ENCODE peak calls at places on chromosomes 7 and 10, in seven cellular contexts. One of them, this sample, is unnamed.

GRCh38 chr7:150519310-150519709 is 4.6 kb downstream of the GIMAP7 start:
- DNase-seq in spleen: no peak
- DNase-seq in ascending aorta: no peak
- DNase-seq in CD8-positive, alpha-beta memory T cell: no peak
- DNase-seq in uterus: no peak
- DNase-seq in psoas muscle: no peak
- DNase-seq in left ventricle myocardium inferior: no peak
- DNase-seq in this sample: no peak

GRCh38 chr7:103149808-103150180 is 895 bp upstream of the NAPEPLD start:
- DNase-seq in left ventricle myocardium inferior: no peak
- DNase-seq in spleen: no peak
- DNase-seq in CD8-positive, alpha-beta memory T cell: no peak
- DNase-seq in uterus: no peak
- DNase-seq in ascending aorta: no peak
- DNase-seq in psoas muscle: no peak
- DNase-seq in this sample: no peak

GRCh38 chr10:124698560-124699470 is 45.4 kb downstream of the FAM53B start:
- DNase-seq in ascending aorta: no peak
- DNase-seq in uterus: no peak
- DNase-seq in left ventricle myocardium inferior: no peak
- DNase-seq in CD8-positive, alpha-beta memory T cell: no peak
- DNase-seq in psoas muscle: no peak
- DNase-seq in spleen: peak; percentile 72
- DNase-seq in this sample: no peak

GRCh38 chr10:114401195-114401741 is 3.0 kb downstream of the AFAP1L2 start:
- DNase-seq in ascending aorta: no peak
- DNase-seq in uterus: peak; percentile 92
- DNase-seq in left ventricle myocardium inferior: peak; percentile 79
- DNase-seq in spleen: no peak
- DNase-seq in CD8-positive, alpha-beta memory T cell: no peak
- DNase-seq in psoas muscle: peak; percentile 76
- DNase-seq in this sample: peak; percentile 75

GRCh38 chr10:24894728-24895127 is 57.7 kb downstream of the PRTFDC1 start:
- DNase-seq in CD8-positive, alpha-beta memory T cell: peak; percentile 43
- DNase-seq in spleen: no peak
- DNase-seq in left ventricle myocardium inferior: no peak
- DNase-seq in uterus: no peak
- DNase-seq in ascending aorta: no peak
- DNase-seq in psoas muscle: no peak
- DNase-seq in this sample: no peak

GRCh38 chr7:133310232-133310852 is 57.5 kb downstream of the EXOC4 start:
- DNase-seq in spleen: no peak
- DNase-seq in uterus: no peak
- DNase-seq in psoas muscle: no peak
- DNase-seq in CD8-positive, alpha-beta memory T cell: no peak
- DNase-seq in left ventricle myocardium inferior: no peak
- DNase-seq in ascending aorta: no peak
- DNase-seq in this sample: no peak

GRCh38 chr10:133422821-133423771 is 1.3 kb downstream of the SPRN start:
- DNase-seq in psoas muscle: no peak
- DNase-seq in ascending aorta: no peak
- DNase-seq in uterus: no peak
- DNase-seq in CD8-positive, alpha-beta memory T cell: no peak
- DNase-seq in left ventricle myocardium inferior: no peak
- DNase-seq in spleen: peak; percentile 75
- DNase-seq in this sample: no peak

GRCh38 chr7:150962743-150963399 is 15.2 kb downstream of the KCNH2 start:
- DNase-seq in uterus: peak; percentile 64
- DNase-seq in spleen: peak; percentile 85
- DNase-seq in psoas muscle: peak; percentile 31
- DNase-seq in left ventricle myocardium inferior: peak; percentile 52
- DNase-seq in CD8-positive, alpha-beta memory T cell: peak; percentile 50
- DNase-seq in ascending aorta: no peak
- DNase-seq in this sample: no peak

GRCh38 chr7:332646-333398 is 42.9 kb downstream of the FOXL3 start:
- DNase-seq in spleen: peak; percentile 93
- DNase-seq in left ventricle myocardium inferior: peak; percentile 84
- DNase-seq in CD8-positive, alpha-beta memory T cell: peak; percentile 78
- DNase-seq in ascending aorta: no peak
- DNase-seq in psoas muscle: peak; percentile 82
- DNase-seq in uterus: peak; percentile 61
- DNase-seq in this sample: peak; percentile 63

GRCh38 chr10:21398549-21399345 is 126.7 kb downstream of the SKIDA1 start:
- DNase-seq in ascending aorta: no peak
- DNase-seq in spleen: no peak
- DNase-seq in psoas muscle: no peak
- DNase-seq in uterus: no peak
- DNase-seq in left ventricle myocardium inferior: no peak
- DNase-seq in CD8-positive, alpha-beta memory T cell: no peak
- DNase-seq in this sample: no peak

GRCh38 chr7:116211913-116212596 is 1.7 kb downstream of the TES start:
- DNase-seq in ascending aorta: no peak
- DNase-seq in CD8-positive, alpha-beta memory T cell: no peak
- DNase-seq in spleen: no peak
- DNase-seq in uterus: no peak
- DNase-seq in left ventricle myocardium inferior: no peak
- DNase-seq in psoas muscle: no peak
- DNase-seq in this sample: no peak

GRCh38 chr10:50538473-50539398 is 85.0 kb downstream of the SGMS1 start:
- DNase-seq in ascending aorta: no peak
- DNase-seq in spleen: peak; percentile 74
- DNase-seq in left ventricle myocardium inferior: no peak
- DNase-seq in uterus: no peak
- DNase-seq in psoas muscle: no peak
- DNase-seq in CD8-positive, alpha-beta memory T cell: no peak
- DNase-seq in this sample: no peak

GRCh38 chr10:122152544-122152943 is 118.6 kb upstream of the BTBD16 start:
- DNase-seq in ascending aorta: peak; percentile 65
- DNase-seq in spleen: peak; percentile 54
- DNase-seq in CD8-positive, alpha-beta memory T cell: no peak
- DNase-seq in uterus: peak; percentile 54
- DNase-seq in psoas muscle: peak; percentile 93
- DNase-seq in left ventricle myocardium inferior: peak; percentile 89
- DNase-seq in this sample: peak; percentile 89

GRCh38 chr10:14523286-14523685 is 192.6 kb upstream of the FRMD4A start:
- DNase-seq in left ventricle myocardium inferior: no peak
- DNase-seq in psoas muscle: no peak
- DNase-seq in CD8-positive, alpha-beta memory T cell: no peak
- DNase-seq in uterus: no peak
- DNase-seq in spleen: no peak
- DNase-seq in ascending aorta: no peak
- DNase-seq in this sample: no peak

GRCh38 chr10:122503004-122503403 is 41.7 kb downstream of the HTRA1 start:
- DNase-seq in CD8-positive, alpha-beta memory T cell: no peak
- DNase-seq in spleen: no peak
- DNase-seq in uterus: no peak
- DNase-seq in psoas muscle: no peak
- DNase-seq in left ventricle myocardium inferior: no peak
- DNase-seq in ascending aorta: no peak
- DNase-seq in this sample: no peak

GRCh38 chr7:12358694-12359093 is 45.0 kb downstream of the VWDE start:
- DNase-seq in ascending aorta: no peak
- DNase-seq in spleen: no peak
- DNase-seq in uterus: no peak
- DNase-seq in psoas muscle: no peak
- DNase-seq in CD8-positive, alpha-beta memory T cell: no peak
- DNase-seq in left ventricle myocardium inferior: no peak
- DNase-seq in this sample: no peak

GRCh38 chr7:51121945-51122425 is 194.6 kb downstream of the COBL start:
- DNase-seq in left ventricle myocardium inferior: peak; percentile 52
- DNase-seq in uterus: peak; percentile 36
- DNase-seq in CD8-positive, alpha-beta memory T cell: no peak
- DNase-seq in psoas muscle: no peak
- DNase-seq in ascending aorta: no peak
- DNase-seq in spleen: no peak
- DNase-seq in this sample: no peak

GRCh38 chr10:115989621-115990020 is 283.4 kb downstream of the GFRA1 start:
- DNase-seq in psoas muscle: no peak
- DNase-seq in spleen: no peak
- DNase-seq in uterus: no peak
- DNase-seq in left ventricle myocardium inferior: no peak
- DNase-seq in CD8-positive, alpha-beta memory T cell: no peak
- DNase-seq in ascending aorta: no peak
- DNase-seq in this sample: no peak

GRCh38 chr10:121596668-121597503 is 1.4 kb downstream of the FGFR2 start:
- DNase-seq in spleen: no peak
- DNase-seq in left ventricle myocardium inferior: no peak
- DNase-seq in CD8-positive, alpha-beta memory T cell: no peak
- DNase-seq in ascending aorta: no peak
- DNase-seq in uterus: peak; percentile 74
- DNase-seq in psoas muscle: no peak
- DNase-seq in this sample: peak; percentile 23

GRCh38 chr7:79982151-79982770 is 152.4 kb upstream of the GNAI1 start:
- DNase-seq in left ventricle myocardium inferior: no peak
- DNase-seq in ascending aorta: no peak
- DNase-seq in spleen: no peak
- DNase-seq in CD8-positive, alpha-beta memory T cell: no peak
- DNase-seq in psoas muscle: no peak
- DNase-seq in uterus: no peak
- DNase-seq in this sample: no peak

GRCh38 chr7:46011501-46011900 is 90.4 kb upstream of the IGFBP3 start:
- DNase-seq in uterus: no peak
- DNase-seq in ascending aorta: no peak
- DNase-seq in psoas muscle: no peak
- DNase-seq in CD8-positive, alpha-beta memory T cell: no peak
- DNase-seq in left ventricle myocardium inferior: no peak
- DNase-seq in spleen: no peak
- DNase-seq in this sample: no peak
- H3K4me3 ChIP-seq in uterus: no peak overlapping the region
- H3K4me3 ChIP-seq in ascending aorta: no peak overlapping the region
- H3K4me3 ChIP-seq in psoas muscle: no peak overlapping the region
- H3K4me3 ChIP-seq in CD8-positive, alpha-beta memory T cell: no peak overlapping the region
- H3K4me3 ChIP-seq in left ventricle myocardium inferior: no peak overlapping the region
- H3K4me3 ChIP-seq in spleen: no peak overlapping the region
- H3K4me3 ChIP-seq in this sample: no peak overlapping the region

GRCh38 chr7:87328281-87328680 is 17.2 kb upstream of the CROT start:
- DNase-seq in left ventricle myocardium inferior: no peak
- DNase-seq in psoas muscle: no peak
- DNase-seq in uterus: no peak
- DNase-seq in ascending aorta: no peak
- DNase-seq in CD8-positive, alpha-beta memory T cell: no peak
- DNase-seq in spleen: no peak
- DNase-seq in this sample: no peak
- H3K9me3 ChIP-seq in left ventricle myocardium inferior: peaks cover 68% of the 10 kb centered on the region
- H3K9me3 ChIP-seq in psoas muscle: peaks cover 21% of the 10 kb centered on the region
- H3K9me3 ChIP-seq in uterus: peaks cover 31% of the 10 kb centered on the region
- H3K9me3 ChIP-seq in ascending aorta: peaks cover 25% of the 10 kb centered on the region
- H3K9me3 ChIP-seq in CD8-positive, alpha-beta memory T cell: peaks cover 33% of the 10 kb centered on the region
- H3K9me3 ChIP-seq in spleen: peaks cover 42% of the 10 kb centered on the region
- H3K9me3 ChIP-seq in this sample: peaks cover 20% of the 10 kb centered on the region

DNA sequence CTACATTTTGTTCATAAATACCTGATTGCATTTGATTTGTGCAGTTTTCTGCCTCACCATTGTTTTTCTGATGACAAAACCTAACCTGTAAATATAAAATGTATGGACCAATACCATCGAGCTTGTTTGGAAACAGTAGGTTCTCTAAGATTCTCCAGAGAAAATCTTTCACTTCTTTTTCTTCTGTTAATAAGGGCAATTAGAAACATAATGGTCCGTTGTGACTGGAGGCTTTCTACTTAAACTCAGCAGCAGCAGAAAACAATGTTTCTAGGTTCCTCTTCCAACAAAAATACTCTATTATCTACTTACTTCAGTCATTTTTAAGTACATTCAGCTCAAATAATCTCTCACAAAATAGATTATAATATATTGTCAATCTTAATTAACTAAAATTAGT is 601.5 kb downstream of the PHTF2 start:
- DNase-seq in uterus: no peak
- DNase-seq in ascending aorta: no peak
- DNase-seq in psoas muscle: no peak
- DNase-seq in CD8-positive, alpha-beta memory T cell: no peak
- DNase-seq in spleen: no peak
- DNase-seq in left ventricle myocardium inferior: no peak
- DNase-seq in this sample: no peak
- H3K4me3 ChIP-seq in uterus: no peak overlapping the region
- H3K4me3 ChIP-seq in ascending aorta: no peak overlapping the region
- H3K4me3 ChIP-seq in psoas muscle: no peak overlapping the region
- H3K4me3 ChIP-seq in CD8-positive, alpha-beta memory T cell: no peak overlapping the region
- H3K4me3 ChIP-seq in spleen: no peak overlapping the region
- H3K4me3 ChIP-seq in left ventricle myocardium inferior: no peak overlapping the region
- H3K4me3 ChIP-seq in this sample: no peak overlapping the region

GRCh38 chr10:17805921-17806577 is 3.1 kb upstream of the MRC1 start:
- DNase-seq in psoas muscle: no peak
- DNase-seq in spleen: no peak
- DNase-seq in uterus: no peak
- DNase-seq in CD8-positive, alpha-beta memory T cell: no peak
- DNase-seq in left ventricle myocardium inferior: no peak
- DNase-seq in ascending aorta: no peak
- DNase-seq in this sample: no peak
- H3K9me3 ChIP-seq in psoas muscle: peaks cover 7% of the 10 kb centered on the region
- H3K9me3 ChIP-seq in spleen: no peaks in the 10 kb centered on the region
- H3K9me3 ChIP-seq in uterus: no peaks in the 10 kb centered on the region
- H3K9me3 ChIP-seq in CD8-positive, alpha-beta memory T cell: no peaks in the 10 kb centered on the region
- H3K9me3 ChIP-seq in left ventricle myocardium inferior: peaks cover 6% of the 10 kb centered on the region
- H3K9me3 ChIP-seq in ascending aorta: no peaks in the 10 kb centered on the region
- H3K9me3 ChIP-seq in this sample: no peaks in the 10 kb centered on the region

GRCh38 chr10:31133628-31134302 is 102.1 kb upstream of the ZNF438 start:
- DNase-seq in CD8-positive, alpha-beta memory T cell: peak; percentile 41
- DNase-seq in uterus: peak; percentile 89
- DNase-seq in psoas muscle: peak; percentile 83
- DNase-seq in left ventricle myocardium inferior: peak; percentile 88
- DNase-seq in ascending aorta: peak; percentile 26
- DNase-seq in spleen: peak; percentile 93
- DNase-seq in this sample: peak; percentile 68
- H3K4me3 ChIP-seq in CD8-positive, alpha-beta memory T cell: peak overlapping the region; percentile 53
- H3K4me3 ChIP-seq in uterus: peak overlapping the region; percentile 40
- H3K4me3 ChIP-seq in psoas muscle: peak overlapping the region; percentile 70
- H3K4me3 ChIP-seq in left ventricle myocardium inferior: peak overlapping the region; percentile 66
- H3K4me3 ChIP-seq in ascending aorta: peak overlapping the region; percentile 74
- H3K4me3 ChIP-seq in spleen: peak overlapping the region; percentile 75
- H3K4me3 ChIP-seq in this sample: peak overlapping the region; percentile 48

GRCh38 chr10:131186547-131187253 is 124.8 kb downstream of the TCERG1L start:
- DNase-seq in CD8-positive, alpha-beta memory T cell: no peak
- DNase-seq in left ventricle myocardium inferior: no peak
- DNase-seq in ascending aorta: no peak
- DNase-seq in uterus: no peak
- DNase-seq in spleen: no peak
- DNase-seq in psoas muscle: no peak
- DNase-seq in this sample: no peak

GRCh38 chr10:131180086-131180485 is 131.4 kb downstream of the TCERG1L start:
- DNase-seq in psoas muscle: no peak
- DNase-seq in CD8-positive, alpha-beta memory T cell: no peak
- DNase-seq in left ventricle myocardium inferior: no peak
- DNase-seq in uterus: no peak
- DNase-seq in ascending aorta: no peak
- DNase-seq in spleen: no peak
- DNase-seq in this sample: no peak

GRCh38 chr10:131180941-131181855 is 130.3 kb downstream of the TCERG1L start:
- DNase-seq in spleen: peak; percentile 64
- DNase-seq in left ventricle myocardium inferior: no peak
- DNase-seq in ascending aorta: no peak
- DNase-seq in uterus: no peak
- DNase-seq in psoas muscle: no peak
- DNase-seq in CD8-positive, alpha-beta memory T cell: no peak
- DNase-seq in this sample: no peak

GRCh38 chr10:131184503-131184902 is 127.0 kb downstream of the TCERG1L start:
- DNase-seq in psoas muscle: no peak
- DNase-seq in CD8-positive, alpha-beta memory T cell: no peak
- DNase-seq in ascending aorta: no peak
- DNase-seq in uterus: no peak
- DNase-seq in left ventricle myocardium inferior: no peak
- DNase-seq in spleen: no peak
- DNase-seq in this sample: no peak

GRCh38 chr10:131183546-131184045 is 127.9 kb downstream of the TCERG1L start:
- DNase-seq in uterus: no peak
- DNase-seq in CD8-positive, alpha-beta memory T cell: no peak
- DNase-seq in spleen: peak; percentile 38
- DNase-seq in psoas muscle: no peak
- DNase-seq in left ventricle myocardium inferior: no peak
- DNase-seq in ascending aorta: no peak
- DNase-seq in this sample: no peak
- H3K9me3 ChIP-seq in uterus: no peaks in the 10 kb centered on the region
- H3K9me3 ChIP-seq in CD8-positive, alpha-beta memory T cell: no peaks in the 10 kb centered on the region
- H3K9me3 ChIP-seq in spleen: no peaks in the 10 kb centered on the region
- H3K9me3 ChIP-seq in psoas muscle: no peaks in the 10 kb centered on the region
- H3K9me3 ChIP-seq in left ventricle myocardium inferior: no peaks in the 10 kb centered on the region
- H3K9me3 ChIP-seq in ascending aorta: no peaks in the 10 kb centered on the region
- H3K9me3 ChIP-seq in this sample: no peaks in the 10 kb centered on the region